ENCODE peak calls at places on chromosomes 2 and 18, in eight cellular contexts. One of them, this sample, is unnamed.

GRCh38 chr2:189798312-189799029 is 14.2 kb downstream of the PMS1 start:
- DNase-seq in fibroblast of the aortic adventitia: peak; percentile 80
- DNase-seq in foreskin fibroblast: peak; percentile 73
- DNase-seq in fibroblast of lung: peak; percentile 53
- DNase-seq in HepG2: peak; percentile 24
- DNase-seq in fibroblast of mammary gland: peak; percentile 67
- DNase-seq in retinal pigment epithelial cell: no peak
- DNase-seq in endodermal cell: no peak
- DNase-seq in this sample: peak; percentile 39

GRCh38 chr2:43265006-43265770 is 38.8 kb upstream of the ZFP36L2 start:
- DNase-seq in fibroblast of mammary gland: peak; percentile 64
- DNase-seq in fibroblast of lung: peak; percentile 74
- DNase-seq in foreskin fibroblast: no peak
- DNase-seq in endodermal cell: no peak
- DNase-seq in HepG2: no peak
- DNase-seq in retinal pigment epithelial cell: no peak
- DNase-seq in fibroblast of the aortic adventitia: peak; percentile 85
- DNase-seq in this sample: no peak

GRCh38 chr2:44741507-44741906 is 200.0 kb upstream of the SIX3 start:
- DNase-seq in foreskin fibroblast: no peak
- DNase-seq in fibroblast of mammary gland: no peak
- DNase-seq in endodermal cell: no peak
- DNase-seq in HepG2: peak; percentile 31
- DNase-seq in fibroblast of the aortic adventitia: no peak
- DNase-seq in fibroblast of lung: peak; percentile 45
- DNase-seq in retinal pigment epithelial cell: peak; percentile 91
- DNase-seq in this sample: no peak

GRCh38 chr2:222736301-222736700 is 64.8 kb downstream of the MOGAT1 start:
- DNase-seq in endodermal cell: no peak
- DNase-seq in fibroblast of the aortic adventitia: peak; percentile 47
- DNase-seq in retinal pigment epithelial cell: no peak
- DNase-seq in fibroblast of lung: peak; percentile 66
- DNase-seq in foreskin fibroblast: peak; percentile 47
- DNase-seq in HepG2: no peak
- DNase-seq in fibroblast of mammary gland: peak; percentile 50
- DNase-seq in this sample: no peak

GRCh38 chr2:215415218-215415617 is 20.6 kb downstream of the FN1 start:
- DNase-seq in endodermal cell: no peak
- DNase-seq in retinal pigment epithelial cell: no peak
- DNase-seq in fibroblast of mammary gland: no peak
- DNase-seq in fibroblast of lung: no peak
- DNase-seq in fibroblast of the aortic adventitia: no peak
- DNase-seq in HepG2: no peak
- DNase-seq in foreskin fibroblast: no peak
- DNase-seq in this sample: no peak

GRCh38 chr2:53028259-53028658 is 739.3 kb upstream of the CHAC2 start:
- DNase-seq in fibroblast of the aortic adventitia: peak; percentile 72
- DNase-seq in retinal pigment epithelial cell: peak; percentile 45
- DNase-seq in foreskin fibroblast: peak; percentile 77
- DNase-seq in fibroblast of lung: peak; percentile 75
- DNase-seq in fibroblast of mammary gland: peak; percentile 10
- DNase-seq in HepG2: no peak
- DNase-seq in endodermal cell: no peak
- DNase-seq in this sample: no peak

GRCh38 chr18:58496937-58497336 is 132.0 kb downstream of the ALPK2 start:
- DNase-seq in endodermal cell: peak; percentile 83
- DNase-seq in fibroblast of mammary gland: peak; percentile 16
- DNase-seq in fibroblast of the aortic adventitia: no peak
- DNase-seq in fibroblast of lung: no peak
- DNase-seq in retinal pigment epithelial cell: no peak
- DNase-seq in foreskin fibroblast: no peak
- DNase-seq in HepG2: peak; percentile 58
- DNase-seq in this sample: peak; percentile 40

GRCh38 chr2:59737313-59737712 is 816.1 kb downstream of the BCL11A start:
- DNase-seq in retinal pigment epithelial cell: no peak
- DNase-seq in fibroblast of mammary gland: no peak
- DNase-seq in foreskin fibroblast: no peak
- DNase-seq in fibroblast of lung: no peak
- DNase-seq in fibroblast of the aortic adventitia: no peak
- DNase-seq in endodermal cell: no peak
- DNase-seq in HepG2: no peak
- DNase-seq in this sample: no peak

GRCh38 chr18:27223570-27224340 is 38.6 kb upstream of the CHST9 start:
- DNase-seq in foreskin fibroblast: no peak
- DNase-seq in fibroblast of lung: no peak
- DNase-seq in fibroblast of the aortic adventitia: no peak
- DNase-seq in retinal pigment epithelial cell: no peak
- DNase-seq in endodermal cell: peak; percentile 69
- DNase-seq in fibroblast of mammary gland: no peak
- DNase-seq in HepG2: no peak
- DNase-seq in this sample: peak; percentile 59

GRCh38 chr2:136323212-136323611 is 205.3 kb upstream of the CXCR4 start:
- DNase-seq in fibroblast of mammary gland: no peak
- DNase-seq in endodermal cell: no peak
- DNase-seq in HepG2: no peak
- DNase-seq in fibroblast of the aortic adventitia: no peak
- DNase-seq in foreskin fibroblast: no peak
- DNase-seq in fibroblast of lung: no peak
- DNase-seq in retinal pigment epithelial cell: no peak
- DNase-seq in this sample: no peak

GRCh38 chr18:60676807-60677206 is 304.2 kb upstream of the MC4R start:
- DNase-seq in retinal pigment epithelial cell: no peak
- DNase-seq in fibroblast of the aortic adventitia: no peak
- DNase-seq in HepG2: no peak
- DNase-seq in fibroblast of mammary gland: no peak
- DNase-seq in foreskin fibroblast: no peak
- DNase-seq in endodermal cell: peak; percentile 81
- DNase-seq in fibroblast of lung: no peak
- DNase-seq in this sample: peak; percentile 10

GRCh38 chr18:50162486-50163304 is 32.3 kb downstream of the MYO5B start:
- DNase-seq in fibroblast of lung: peak; percentile 43
- DNase-seq in endodermal cell: no peak
- DNase-seq in retinal pigment epithelial cell: no peak
- DNase-seq in foreskin fibroblast: no peak
- DNase-seq in fibroblast of the aortic adventitia: no peak
- DNase-seq in fibroblast of mammary gland: no peak
- DNase-seq in HepG2: no peak
- DNase-seq in this sample: peak; percentile 28

GRCh38 chr2:232230557-232230956 is 148.0 kb upstream of the ALPP start:
- DNase-seq in HepG2: peak; percentile 39
- DNase-seq in fibroblast of mammary gland: peak; percentile 23
- DNase-seq in fibroblast of the aortic adventitia: peak; percentile 4
- DNase-seq in foreskin fibroblast: peak; percentile 26
- DNase-seq in endodermal cell: peak; percentile 88
- DNase-seq in retinal pigment epithelial cell: no peak
- DNase-seq in fibroblast of lung: no peak
- DNase-seq in this sample: peak; percentile 46

GRCh38 chr2:200905618-200906296 is 16.6 kb downstream of the NIF3L1 start:
- DNase-seq in foreskin fibroblast: peak; percentile 87
- DNase-seq in fibroblast of mammary gland: peak; percentile 74
- DNase-seq in HepG2: peak; percentile 75
- DNase-seq in retinal pigment epithelial cell: peak; percentile 24
- DNase-seq in fibroblast of lung: peak; percentile 58
- DNase-seq in fibroblast of the aortic adventitia: peak; percentile 79
- DNase-seq in endodermal cell: peak; percentile 87
- DNase-seq in this sample: peak; percentile 69

GRCh38 chr2:50769416-50769815 is 262.5 kb downstream of the NRXN1 start:
- DNase-seq in fibroblast of lung: no peak
- DNase-seq in HepG2: no peak
- DNase-seq in endodermal cell: peak; percentile 59
- DNase-seq in foreskin fibroblast: no peak
- DNase-seq in retinal pigment epithelial cell: no peak
- DNase-seq in fibroblast of mammary gland: no peak
- DNase-seq in fibroblast of the aortic adventitia: no peak
- DNase-seq in this sample: no peak

GRCh38 chr2:65331361-65331760 is 101.0 kb downstream of the SPRED2 start:
- DNase-seq in fibroblast of the aortic adventitia: no peak
- DNase-seq in fibroblast of mammary gland: no peak
- DNase-seq in retinal pigment epithelial cell: no peak
- DNase-seq in HepG2: no peak
- DNase-seq in fibroblast of lung: peak; percentile 53
- DNase-seq in endodermal cell: no peak
- DNase-seq in foreskin fibroblast: no peak
- DNase-seq in this sample: no peak

GRCh38 chr18:67302043-67302442 is 214.5 kb downstream of the DSEL start:
- DNase-seq in fibroblast of mammary gland: peak; percentile 53
- DNase-seq in fibroblast of lung: peak; percentile 33
- DNase-seq in foreskin fibroblast: peak; percentile 35
- DNase-seq in HepG2: no peak
- DNase-seq in fibroblast of the aortic adventitia: peak; percentile 48
- DNase-seq in endodermal cell: no peak
- DNase-seq in retinal pigment epithelial cell: no peak
- DNase-seq in this sample: peak; percentile 19

GRCh38 chr2:157194097-157194688 is 63.3 kb upstream of the GALNT5 start:
- DNase-seq in HepG2: peak; percentile 46
- DNase-seq in fibroblast of the aortic adventitia: peak; percentile 86
- DNase-seq in retinal pigment epithelial cell: peak; percentile 35
- DNase-seq in fibroblast of mammary gland: peak; percentile 75
- DNase-seq in fibroblast of lung: peak; percentile 62
- DNase-seq in foreskin fibroblast: peak; percentile 81
- DNase-seq in endodermal cell: no peak
- DNase-seq in this sample: peak; percentile 68
- TF ChIP-seq CTCF in HepG2: peak; percentile 71
- TF ChIP-seq CTCF in fibroblast of the aortic adventitia: peak; percentile 71
- TF ChIP-seq CTCF in retinal pigment epithelial cell: peak; percentile 69
- TF ChIP-seq CTCF in fibroblast of mammary gland: peak; percentile 79
- TF ChIP-seq CTCF in fibroblast of lung: peak; percentile 68
- TF ChIP-seq CTCF in foreskin fibroblast: peak; percentile 62
- TF ChIP-seq CTCF in endodermal cell: peak; percentile 88
- TF ChIP-seq CTCF in this sample: peak; percentile 79

GRCh38 chr2:231039294-231039664 is 2.0 kb downstream of the C2orf72 start:
- DNase-seq in fibroblast of the aortic adventitia: no peak
- DNase-seq in endodermal cell: no peak
- DNase-seq in retinal pigment epithelial cell: no peak
- DNase-seq in fibroblast of mammary gland: no peak
- DNase-seq in HepG2: no peak
- DNase-seq in foreskin fibroblast: no peak
- DNase-seq in fibroblast of lung: no peak
- DNase-seq in this sample: no peak

GRCh38 chr2:231041061-231041689 is 3.9 kb downstream of the C2orf72 start:
- DNase-seq in retinal pigment epithelial cell: no peak
- DNase-seq in foreskin fibroblast: no peak
- DNase-seq in fibroblast of the aortic adventitia: no peak
- DNase-seq in endodermal cell: no peak
- DNase-seq in HepG2: no peak
- DNase-seq in fibroblast of mammary gland: no peak
- DNase-seq in fibroblast of lung: no peak
- DNase-seq in this sample: no peak

GRCh38 chr2:231037731-231038482 is 584 bp downstream of the C2orf72 start:
- DNase-seq in fibroblast of mammary gland: no peak
- DNase-seq in endodermal cell: peak; percentile 71
- DNase-seq in fibroblast of the aortic adventitia: no peak
- DNase-seq in HepG2: no peak
- DNase-seq in retinal pigment epithelial cell: no peak
- DNase-seq in foreskin fibroblast: peak; percentile 29
- DNase-seq in fibroblast of lung: no peak
- DNase-seq in this sample: no peak

GRCh38 chr2:231038483-231039293 is 1.4 kb downstream of the C2orf72 start:
- DNase-seq in HepG2: no peak
- DNase-seq in fibroblast of mammary gland: no peak
- DNase-seq in fibroblast of lung: no peak
- DNase-seq in endodermal cell: peak; percentile 63
- DNase-seq in retinal pigment epithelial cell: no peak
- DNase-seq in fibroblast of the aortic adventitia: no peak
- DNase-seq in foreskin fibroblast: peak; percentile 13
- DNase-seq in this sample: no peak

GRCh38 chr2:231039821-231040364 is 2.6 kb downstream of the C2orf72 start:
- DNase-seq in fibroblast of mammary gland: peak; percentile 12
- DNase-seq in HepG2: peak; percentile 84
- DNase-seq in endodermal cell: no peak
- DNase-seq in retinal pigment epithelial cell: no peak
- DNase-seq in fibroblast of lung: no peak
- DNase-seq in fibroblast of the aortic adventitia: no peak
- DNase-seq in foreskin fibroblast: no peak
- DNase-seq in this sample: no peak
- H3K4me3 ChIP-seq in fibroblast of mammary gland: no peak overlapping the region
- H3K4me3 ChIP-seq in HepG2: peak overlapping the region; percentile 1
- H3K4me3 ChIP-seq in endodermal cell: no peak overlapping the region
- H3K4me3 ChIP-seq in retinal pigment epithelial cell: no peak overlapping the region
- H3K4me3 ChIP-seq in fibroblast of lung: no peak overlapping the region
- H3K4me3 ChIP-seq in fibroblast of the aortic adventitia: no peak overlapping the region
- H3K4me3 ChIP-seq in foreskin fibroblast: no peak overlapping the region
- H3K4me3 ChIP-seq in this sample: no peak overlapping the region

DNA sequence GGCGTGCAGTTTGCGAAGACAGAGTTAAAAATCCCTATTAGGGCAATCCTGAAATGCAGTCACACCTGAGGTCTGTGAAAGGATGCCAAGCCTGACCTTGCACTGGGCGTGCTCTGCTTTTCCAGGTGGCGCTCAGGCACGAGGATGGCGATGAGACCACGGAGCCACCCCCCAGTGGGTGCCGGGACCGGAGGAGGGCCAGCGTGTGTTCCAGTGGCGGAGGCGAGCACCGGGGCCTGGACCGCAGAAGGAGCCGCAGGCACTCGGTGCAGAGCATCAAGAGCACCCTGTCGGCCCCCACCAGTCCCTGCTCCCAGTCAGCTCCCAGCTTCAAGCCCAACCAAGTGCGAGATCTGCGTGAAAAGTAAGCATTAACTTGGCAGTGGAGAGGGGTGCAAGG is 203.4 kb downstream of the TPGS2 start:
- DNase-seq in retinal pigment epithelial cell: no peak
- DNase-seq in fibroblast of lung: no peak
- DNase-seq in fibroblast of the aortic adventitia: no peak
- DNase-seq in foreskin fibroblast: no peak
- DNase-seq in fibroblast of mammary gland: no peak
- DNase-seq in HepG2: no peak
- DNase-seq in endodermal cell: no peak
- DNase-seq in this sample: no peak
- TF ChIP-seq CTCF in retinal pigment epithelial cell: no peak
- TF ChIP-seq CTCF in fibroblast of lung: no peak
- TF ChIP-seq CTCF in fibroblast of the aortic adventitia: no peak
- TF ChIP-seq CTCF in foreskin fibroblast: no peak
- TF ChIP-seq CTCF in fibroblast of mammary gland: no peak
- TF ChIP-seq CTCF in HepG2: no peak
- TF ChIP-seq CTCF in endodermal cell: no peak
- TF ChIP-seq CTCF in this sample: no peak

DNA sequence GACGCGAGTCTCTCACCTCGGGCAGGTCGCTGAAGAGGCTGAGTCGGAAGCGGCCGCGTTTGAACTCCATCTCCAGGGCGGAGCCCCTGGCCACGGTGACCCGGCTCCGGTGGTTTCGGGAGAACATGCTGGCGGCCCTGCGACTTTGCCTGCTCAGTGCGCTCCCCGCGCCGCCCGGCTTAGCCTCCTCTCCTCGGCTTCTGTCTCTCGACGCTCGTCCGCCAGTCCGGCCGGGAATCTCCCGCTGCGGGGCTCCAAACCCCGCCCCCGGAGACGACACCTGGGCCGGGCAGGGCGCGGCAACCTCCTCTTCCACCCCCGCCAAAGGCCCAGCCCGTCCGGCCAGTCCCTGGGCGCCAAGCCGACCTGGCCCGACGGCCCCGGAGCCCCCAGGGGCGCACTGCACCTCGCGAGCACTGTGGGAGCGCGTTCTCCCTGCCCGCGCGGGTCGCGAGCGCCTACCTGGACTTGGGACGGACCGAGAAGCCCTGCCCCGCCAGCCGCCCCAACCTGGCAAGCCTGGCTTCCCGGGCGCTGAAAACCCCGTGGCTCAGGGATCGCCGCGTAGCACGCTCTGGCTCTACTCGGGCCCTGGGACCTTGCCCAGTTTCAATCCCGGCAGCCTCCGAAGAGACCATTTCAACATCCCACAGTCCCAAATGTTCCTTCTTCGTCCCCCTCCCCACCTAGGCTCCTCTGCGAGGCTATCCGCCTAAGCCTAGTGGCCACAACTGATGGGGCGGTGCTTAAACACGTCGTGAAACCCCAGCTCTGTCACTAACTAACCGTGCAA is at the start of gene RTKN:
- DNase-seq in HepG2: peak; percentile 96
- DNase-seq in retinal pigment epithelial cell: no peak
- DNase-seq in endodermal cell: peak; percentile 94
- DNase-seq in fibroblast of lung: no peak
- DNase-seq in foreskin fibroblast: peak; percentile 28
- DNase-seq in fibroblast of mammary gland: no peak
- DNase-seq in fibroblast of the aortic adventitia: no peak
- DNase-seq in this sample: peak; percentile 84
- H3K4me3 ChIP-seq in HepG2: peak within 1 kb of the TSS; percentile 93
- H3K4me3 ChIP-seq in retinal pigment epithelial cell: peak within 1 kb of the TSS; percentile 65
- H3K4me3 ChIP-seq in endodermal cell: peak within 1 kb of the TSS; percentile 96
- H3K4me3 ChIP-seq in fibroblast of lung: no peak within 1 kb of the TSS
- H3K4me3 ChIP-seq in foreskin fibroblast: peak within 1 kb of the TSS; percentile 59
- H3K4me3 ChIP-seq in fibroblast of mammary gland: peak within 1 kb of the TSS; percentile 57
- H3K4me3 ChIP-seq in fibroblast of the aortic adventitia: peak within 1 kb of the TSS; percentile 76
- H3K4me3 ChIP-seq in this sample: peak within 1 kb of the TSS; percentile 72